ENCODE peak calls at places on chromosomes 4 and X, in six cellular contexts. One of them, this sample, is unnamed.

GRCh38 chr4:136864580-136865185 is 667.6 kb downstream of the PCDH18 start:
- DNase-seq in CD4-positive, alpha-beta memory T cell: peak; percentile 8
- DNase-seq in substantia nigra: peak; percentile 15
- DNase-seq in K562: peak; percentile 3
- DNase-seq in dorsolateral prefrontal cortex: no peak
- DNase-seq in cardiac muscle cell: peak; percentile 83
- DNase-seq in this sample: peak; percentile 10

GRCh38 chrX:129646721-129647587 is 7.8 kb downstream of the APLN start:
- DNase-seq in CD4-positive, alpha-beta memory T cell: no peak
- DNase-seq in substantia nigra: no peak
- DNase-seq in K562: no peak
- DNase-seq in dorsolateral prefrontal cortex: no peak
- DNase-seq in cardiac muscle cell: no peak
- DNase-seq in this sample: no peak

GRCh38 chr4:113645771-113646455 is 115.6 kb downstream of the CAMK2D start:
- DNase-seq in CD4-positive, alpha-beta memory T cell: no peak
- DNase-seq in substantia nigra: no peak
- DNase-seq in K562: peak; percentile 9
- DNase-seq in dorsolateral prefrontal cortex: no peak
- DNase-seq in cardiac muscle cell: no peak
- DNase-seq in this sample: peak; percentile 82

GRCh38 chr4:113059783-113060182 is 10.3 kb downstream of the ANK2 start:
- DNase-seq in CD4-positive, alpha-beta memory T cell: no peak
- DNase-seq in substantia nigra: no peak
- DNase-seq in K562: no peak
- DNase-seq in dorsolateral prefrontal cortex: no peak
- DNase-seq in cardiac muscle cell: peak; percentile 4
- DNase-seq in this sample: no peak

GRCh38 chrX:150558424-150558823 is 10.0 kb upstream of the MTM1 start:
- DNase-seq in CD4-positive, alpha-beta memory T cell: no peak
- DNase-seq in substantia nigra: no peak
- DNase-seq in K562: no peak
- DNase-seq in dorsolateral prefrontal cortex: no peak
- DNase-seq in cardiac muscle cell: no peak
- DNase-seq in this sample: no peak

GRCh38 chr4:48905363-48906015 is 1.1 kb downstream of the OCIAD2 start:
- DNase-seq in CD4-positive, alpha-beta memory T cell: no peak
- DNase-seq in substantia nigra: no peak
- DNase-seq in K562: peak; percentile 16
- DNase-seq in dorsolateral prefrontal cortex: no peak
- DNase-seq in cardiac muscle cell: no peak
- DNase-seq in this sample: peak; percentile 68

GRCh38 chr4:26075588-26075987 is 161.6 kb downstream of the SMIM20 start:
- DNase-seq in CD4-positive, alpha-beta memory T cell: no peak
- DNase-seq in substantia nigra: no peak
- DNase-seq in K562: no peak
- DNase-seq in dorsolateral prefrontal cortex: no peak
- DNase-seq in cardiac muscle cell: no peak
- DNase-seq in this sample: peak; percentile 40

GRCh38 chr4:151676301-151676700 is 84.5 kb downstream of the GATB start:
- DNase-seq in CD4-positive, alpha-beta memory T cell: no peak
- DNase-seq in substantia nigra: no peak
- DNase-seq in K562: no peak
- DNase-seq in dorsolateral prefrontal cortex: no peak
- DNase-seq in cardiac muscle cell: no peak
- DNase-seq in this sample: peak; percentile 64

GRCh38 chr4:187929024-187929423 is 66.5 kb upstream of the ZFP42 start:
- DNase-seq in CD4-positive, alpha-beta memory T cell: no peak
- DNase-seq in substantia nigra: no peak
- DNase-seq in K562: no peak
- DNase-seq in dorsolateral prefrontal cortex: no peak
- DNase-seq in cardiac muscle cell: no peak
- DNase-seq in this sample: no peak

GRCh38 chr4:137707626-137708025 is 175.3 kb upstream of the PCDH18 start:
- DNase-seq in CD4-positive, alpha-beta memory T cell: no peak
- DNase-seq in substantia nigra: no peak
- DNase-seq in K562: no peak
- DNase-seq in dorsolateral prefrontal cortex: no peak
- DNase-seq in cardiac muscle cell: no peak
- DNase-seq in this sample: peak; percentile 12

GRCh38 chr4:163395055-163395454 is 51.4 kb downstream of the NPY5R start:
- DNase-seq in CD4-positive, alpha-beta memory T cell: no peak
- DNase-seq in substantia nigra: no peak
- DNase-seq in K562: no peak
- DNase-seq in dorsolateral prefrontal cortex: no peak
- DNase-seq in cardiac muscle cell: no peak
- DNase-seq in this sample: no peak

GRCh38 chr4:163392328-163392727 is 48.6 kb downstream of the NPY5R start:
- DNase-seq in CD4-positive, alpha-beta memory T cell: no peak
- DNase-seq in substantia nigra: no peak
- DNase-seq in K562: no peak
- DNase-seq in dorsolateral prefrontal cortex: no peak
- DNase-seq in cardiac muscle cell: no peak
- DNase-seq in this sample: no peak

GRCh38 chr4:163393471-163393870 is 49.8 kb downstream of the NPY5R start:
- DNase-seq in CD4-positive, alpha-beta memory T cell: no peak
- DNase-seq in substantia nigra: no peak
- DNase-seq in K562: no peak
- DNase-seq in dorsolateral prefrontal cortex: no peak
- DNase-seq in cardiac muscle cell: no peak
- DNase-seq in this sample: no peak

GRCh38 chr4:163395758-163396157 is 52.1 kb downstream of the NPY5R start:
- DNase-seq in CD4-positive, alpha-beta memory T cell: no peak
- DNase-seq in substantia nigra: no peak
- DNase-seq in K562: no peak
- DNase-seq in dorsolateral prefrontal cortex: no peak
- DNase-seq in cardiac muscle cell: no peak
- DNase-seq in this sample: no peak

DNA sequence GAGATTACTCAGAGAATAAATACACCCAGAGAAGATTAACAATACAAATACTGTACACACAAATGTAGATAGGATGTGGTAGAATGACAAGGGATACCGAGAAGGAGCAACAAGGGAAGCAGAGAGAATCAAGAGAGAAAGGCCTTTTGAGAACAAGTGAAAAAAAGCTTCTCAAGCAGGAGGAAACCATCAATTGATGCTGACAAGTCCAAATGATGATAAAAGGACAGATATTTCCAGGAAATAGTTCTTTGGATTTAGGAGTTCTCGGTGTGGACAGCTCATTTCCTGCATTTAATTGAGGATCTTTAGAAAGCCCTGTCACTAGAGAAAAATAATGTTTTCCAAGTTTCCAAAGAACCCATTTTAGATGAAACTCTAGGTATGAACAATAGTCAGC is 48.1 kb downstream of the NPY5R start:
- DNase-seq in CD4-positive, alpha-beta memory T cell: no peak
- DNase-seq in substantia nigra: no peak
- DNase-seq in K562: no peak
- DNase-seq in dorsolateral prefrontal cortex: no peak
- DNase-seq in cardiac muscle cell: no peak
- DNase-seq in this sample: no peak
- H3K27ac ChIP-seq in CD4-positive, alpha-beta memory T cell: no peak overlapping the region
- H3K27ac ChIP-seq in substantia nigra: no peak overlapping the region
- H3K27ac ChIP-seq in K562: no peak overlapping the region
- H3K27ac ChIP-seq in dorsolateral prefrontal cortex: no peak overlapping the region
- H3K27ac ChIP-seq in cardiac muscle cell: no peak overlapping the region
- H3K27ac ChIP-seq in this sample: no peak overlapping the region

GRCh38 chr4:184344899-184345572 is 127.4 kb upstream of the ENPP6 start:
- DNase-seq in CD4-positive, alpha-beta memory T cell: no peak
- DNase-seq in substantia nigra: no peak
- DNase-seq in K562: no peak
- DNase-seq in dorsolateral prefrontal cortex: no peak
- DNase-seq in cardiac muscle cell: no peak
- DNase-seq in this sample: no peak
- H3K27ac ChIP-seq in CD4-positive, alpha-beta memory T cell: no peak overlapping the region
- H3K27ac ChIP-seq in substantia nigra: no peak overlapping the region
- H3K27ac ChIP-seq in K562: no peak overlapping the region
- H3K27ac ChIP-seq in dorsolateral prefrontal cortex: no peak overlapping the region
- H3K27ac ChIP-seq in cardiac muscle cell: no peak overlapping the region
- H3K27ac ChIP-seq in this sample: no peak overlapping the region

GRCh38 chr4:145203400-145203799 is 23.0 kb upstream of the OTUD4 start:
- DNase-seq in CD4-positive, alpha-beta memory T cell: no peak
- DNase-seq in substantia nigra: no peak
- DNase-seq in K562: no peak
- DNase-seq in dorsolateral prefrontal cortex: no peak
- DNase-seq in cardiac muscle cell: no peak
- DNase-seq in this sample: no peak
- H3K27ac ChIP-seq in CD4-positive, alpha-beta memory T cell: no peak overlapping the region
- H3K27ac ChIP-seq in substantia nigra: no peak overlapping the region
- H3K27ac ChIP-seq in K562: no peak overlapping the region
- H3K27ac ChIP-seq in dorsolateral prefrontal cortex: peak overlapping the region; percentile 73
- H3K27ac ChIP-seq in cardiac muscle cell: no peak overlapping the region
- H3K27ac ChIP-seq in this sample: no peak overlapping the region

GRCh38 chr4:2937146-2937857 is 25.9 kb downstream of the NOP14 start:
- DNase-seq in CD4-positive, alpha-beta memory T cell: no peak
- DNase-seq in substantia nigra: no peak
- DNase-seq in K562: no peak
- DNase-seq in dorsolateral prefrontal cortex: peak; percentile 45
- DNase-seq in cardiac muscle cell: no peak
- DNase-seq in this sample: peak; percentile 91

GRCh38 chr4:2934813-2935761 is 28.1 kb downstream of the NOP14 start:
- DNase-seq in CD4-positive, alpha-beta memory T cell: peak; percentile 95
- DNase-seq in substantia nigra: peak; percentile 90
- DNase-seq in K562: peak; percentile 93
- DNase-seq in dorsolateral prefrontal cortex: peak; percentile 85
- DNase-seq in cardiac muscle cell: peak; percentile 95
- DNase-seq in this sample: peak; percentile 70

GRCh38 chr4:2937986-2938385 is 25.2 kb downstream of the NOP14 start:
- DNase-seq in CD4-positive, alpha-beta memory T cell: no peak
- DNase-seq in substantia nigra: no peak
- DNase-seq in K562: no peak
- DNase-seq in dorsolateral prefrontal cortex: no peak
- DNase-seq in cardiac muscle cell: no peak
- DNase-seq in this sample: no peak

GRCh38 chr4:2935762-2936743 is 27.2 kb downstream of the NOP14 start:
- DNase-seq in CD4-positive, alpha-beta memory T cell: peak; percentile 33
- DNase-seq in substantia nigra: no peak
- DNase-seq in K562: peak; percentile 64
- DNase-seq in dorsolateral prefrontal cortex: peak; percentile 44
- DNase-seq in cardiac muscle cell: no peak
- DNase-seq in this sample: peak; percentile 67

DNA sequence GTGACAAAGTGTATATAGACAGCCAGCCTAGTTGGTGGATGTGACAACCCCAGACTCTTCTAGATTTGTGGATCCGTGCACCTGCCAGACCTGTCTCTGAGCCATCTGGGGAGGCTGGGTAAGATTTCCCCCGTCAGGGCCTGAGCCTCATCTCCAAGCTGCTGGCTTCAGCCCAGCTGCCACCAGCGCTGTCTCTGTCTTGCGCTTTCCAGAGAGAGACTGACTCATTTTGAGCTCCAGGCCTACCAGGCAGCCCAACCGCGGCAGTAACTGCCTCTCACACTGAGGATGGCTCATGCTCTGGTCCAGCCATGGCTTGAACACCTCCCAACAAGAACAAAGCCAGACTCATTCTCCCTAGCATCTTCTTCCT is 26.4 kb downstream of the NOP14 start:
- DNase-seq in CD4-positive, alpha-beta memory T cell: no peak
- DNase-seq in substantia nigra: no peak
- DNase-seq in K562: no peak
- DNase-seq in dorsolateral prefrontal cortex: peak; percentile 57
- DNase-seq in cardiac muscle cell: no peak
- DNase-seq in this sample: peak; percentile 44
- H3K27ac ChIP-seq in CD4-positive, alpha-beta memory T cell: peak overlapping the region; percentile 97
- H3K27ac ChIP-seq in substantia nigra: no peak overlapping the region
- H3K27ac ChIP-seq in K562: peak overlapping the region; percentile 68
- H3K27ac ChIP-seq in dorsolateral prefrontal cortex: peak overlapping the region; percentile 37
- H3K27ac ChIP-seq in cardiac muscle cell: no peak overlapping the region
- H3K27ac ChIP-seq in this sample: peak overlapping the region; percentile 92

This sample was measured in RWPE1.